ENCODE peak calls at places on chromosomes 6 and 20, in ten cellular contexts. Q is activated CD4-positive, alpha-beta memory T cell treated with anti-CD3 and anti-CD28 coated beads, Interleukin-2, amount 10 ng/mL, durations not matched to agents 7 days and 5 days; W is NCI-H748 treated with DMSO at 0.1 percent for 48 hours; J is adrenal gland; S is activated effector memory CD4-positive, alpha-beta T cell treated with anti-CD3 and anti-CD28 coated beads, Interleukin-2, amount 50 U/mL, for 16 hours; H is B cell; B is NCI-H1436; A is hypothalamus; R is H7; X is T follicular helper cell. U is an unnamed sample.

GRCh38 chr6:122839477-122839876 is 50.4 kb downstream of the SMPDL3A start:
- DNase-seq in Q (peak; percentile 45), A (no peak), X (peak; percentile 22), J (peak; percentile 46), B (peak; percentile 65), H (peak; percentile 65), S (peak; percentile 66), W (peak; percentile 55), R (peak; percentile 67), U (peak; percentile 75)

GRCh38 chr20:25532971-25533391 is 52.4 kb downstream of the NINL start:
- DNase-seq in Q (no peak), J (no peak), H (no peak), R (no peak), A (no peak), S (no peak), B (no peak), X (no peak), W (no peak), U (no peak)

GRCh38 chr6:50062051-50062450 is 12.3 kb upstream of the DEFB112 start:
- DNase-seq in R (peak; percentile 2), Q (no peak), H (no peak), X (no peak), B (no peak), S (no peak), W (no peak), J (no peak), A (no peak), U (no peak)

GRCh38 chr20:8250539-8251200 is 118.6 kb downstream of the PLCB1 start:
- DNase-seq in X (no peak), R (no peak), B (no peak), Q (no peak), H (no peak), J (no peak), S (no peak), W (peak; percentile 45), A (no peak), U (no peak)

GRCh38 chr20:10217517-10218410 is 866 bp upstream of the SNAP25 start:
- DNase-seq in R (peak; percentile 72), H (no peak), S (no peak), B (peak; percentile 66), A (peak; percentile 44), J (peak; percentile 64), W (peak; percentile 97), X (no peak), Q (no peak), U (no peak)

GRCh38 chr6:159831373-159831679 is 31.2 kb downstream of the PNLDC1 start:
- DNase-seq in Q (no peak), A (no peak), H (no peak), B (no peak), X (no peak), J (no peak), W (no peak), R (no peak), S (no peak), U (no peak)

GRCh38 chr6:40852667-40853383 is 186.2 kb downstream of the UNC5CL start:
- DNase-seq in R (peak; percentile 36), W (no peak), Q (no peak), A (no peak), J (no peak), X (no peak), B (no peak), H (no peak), S (no peak), U (no peak)

GRCh38 chr20:60011512-60012507 is 53.6 kb downstream of the CDH26 start:
- DNase-seq in S (no peak), X (no peak), J (no peak), W (peak; percentile 62), B (peak; percentile 73), Q (peak; percentile 46), A (no peak), R (no peak), H (no peak), U (no peak)

GRCh38 chr6:34922177-34922663 is 33.2 kb downstream of the ANKS1A start:
- DNase-seq in W (no peak), H (no peak), R (no peak), S (no peak), Q (no peak), X (no peak), A (no peak), J (no peak), B (no peak), U (no peak)

GRCh38 chr6:24568687-24569086 is 73.9 kb downstream of the ALDH5A1 start:
- DNase-seq in B (no peak), Q (no peak), A (no peak), W (no peak), H (no peak), R (no peak), S (no peak), X (no peak), J (no peak), U (no peak)

GRCh38 chr20:57811373-57812020 is 101.7 kb upstream of the PMEPA1 start:
- DNase-seq in R (peak; percentile 67), X (no peak), B (no peak), W (no peak), A (no peak), S (no peak), Q (no peak), J (no peak), H (no peak), U (no peak)

GRCh38 chr6:12493446-12493845 is 203.3 kb downstream of the EDN1 start:
- DNase-seq in R (no peak), S (no peak), H (no peak), B (no peak), Q (no peak), J (no peak), W (no peak), X (no peak), A (no peak), U (no peak)

GRCh38 chr6:136365781-136366354 is 76.2 kb upstream of the BCLAF1 start:
- DNase-seq in W (no peak), R (no peak), X (no peak), H (peak; percentile 53), Q (peak; percentile 55), A (no peak), S (no peak), B (no peak), J (peak; percentile 53), U (no peak)

GRCh38 chr6:146041282-146041681 is 12.4 kb downstream of the GRM1 start:
- DNase-seq in S (no peak), R (peak; percentile 12), B (no peak), W (no peak), H (no peak), J (no peak), X (no peak), Q (no peak), A (no peak), U (peak; percentile 13)

GRCh38 chr20:56630086-56630493 is 984 bp downstream of the TFAP2C start:
- DNase-seq in J (no peak), X (no peak), R (peak; percentile 98), A (no peak), W (peak; percentile 24), Q (no peak), B (no peak), H (no peak), S (no peak), U (no peak)

GRCh38 chr6:108002365-108003221 is 44.6 kb upstream of the SEC63 start:
- DNase-seq in Q (no peak), S (no peak), A (no peak), W (peak; percentile 65), J (no peak), X (no peak), B (peak; percentile 62), H (no peak), R (no peak), U (peak; percentile 85)

GRCh38 chr20:52469143-52469542 is 277.6 kb upstream of the ZFP64 start:
- DNase-seq in H (no peak), Q (no peak), J (no peak), X (no peak), B (no peak), A (no peak), S (no peak), R (no peak), W (no peak), U (no peak)

GRCh38 chr6:142545147-142545546 is 243.3 kb downstream of the ADGRG6 start:
- DNase-seq in B (no peak), A (no peak), J (no peak), X (no peak), S (no peak), R (no peak), W (no peak), H (no peak), Q (no peak), U (no peak)

GRCh38 chr6:109381747-109382575 is at the start of gene CD164:
- DNase-seq in X (peak; percentile 95), A (peak; percentile 74), R (peak; percentile 97), J (peak; percentile 95), H (peak; percentile 97), Q (peak; percentile 94), S (peak; percentile 98), B (peak; percentile 95), W (peak; percentile 87), U (peak; percentile 95)

GRCh38 chr6:145756170-145756662 is 20.9 kb upstream of the EPM2A start:
- DNase-seq in Q (no peak), S (no peak), W (no peak), H (no peak), B (peak; percentile 14), R (no peak), X (no peak), J (peak; percentile 16), A (no peak), U (peak; percentile 20)

GRCh38 chr20:26208296-26209091 is 511.8 kb upstream of the ZNF337 start:
- DNase-seq in Q (peak; percentile 26), H (no peak), B (no peak), X (peak; percentile 27), J (peak; percentile 8), S (peak; percentile 76), R (peak; percentile 77), A (no peak), W (no peak), U (no peak)

GRCh38 chr20:41340327-41341055 is at the start of gene LPIN3:
- DNase-seq in B (peak; percentile 32), J (peak; percentile 91), Q (peak; percentile 65), R (peak; percentile 99), S (peak; percentile 83), X (peak; percentile 38), A (no peak), H (no peak), W (peak; percentile 19), U (peak; percentile 93)

GRCh38 chr20:17992224-17992637 is 23.4 kb downstream of the MGME1 start:
- DNase-seq in H (no peak), Q (peak; percentile 63), R (no peak), A (no peak), B (no peak), W (no peak), J (no peak), X (no peak), S (peak; percentile 69), U (no peak)

GRCh38 chr6:1596088-1596852 is 13.4 kb upstream of the FOXC1 start:
- DNase-seq in J (peak; percentile 39), X (peak; percentile 46), Q (peak; percentile 66), A (no peak), S (peak; percentile 87), W (peak; percentile 76), H (peak; percentile 63), B (peak; percentile 16), R (peak; percentile 88), U (no peak)

GRCh38 chr20:5923493-5923892 is 26.8 kb downstream of the TRMT6 start:
- DNase-seq in W (no peak), X (no peak), B (no peak), R (no peak), A (no peak), Q (no peak), S (no peak), H (no peak), J (no peak), U (no peak)

GRCh38 chr6:49464691-49465090 is 1.5 kb downstream of the CENPQ start:
- DNase-seq in Q (no peak), J (no peak), A (no peak), H (no peak), W (no peak), B (no peak), X (no peak), S (no peak), R (no peak), U (no peak)

GRCh38 chr6:56246941-56247653 is at the start of gene COL21A1:
- DNase-seq in H (no peak), J (peak; percentile 22), W (peak; percentile 42), B (no peak), S (no peak), A (no peak), X (no peak), R (peak; percentile 80), Q (no peak), U (no peak)

GRCh38 chr6:131381694-131382093 is 191.3 kb upstream of the ARG1 start:
- DNase-seq in X (no peak), Q (no peak), S (no peak), W (no peak), J (no peak), A (no peak), B (no peak), R (no peak), H (no peak), U (no peak)

U was measured in COLO829.